ENCODE peak calls at places on chromosomes 3 and 15, in eight cellular contexts. One of them, this sample, is unnamed.

GRCh38 chr3:186143280-186143679 is 34.4 kb upstream of the ETV5 start:
- DNase-seq in anterior cingulate cortex: peak
- DNase-seq in GM13977: no peak
- DNase-seq in stimulated activated CD8-positive, alpha-beta memory T cell treated with anti-CD3 and anti-CD28 coated beads, Interleukin-4, amount 100 ng/mL, for 24 hours: no peak
- DNase-seq in T-helper 22 cell: no peak
- DNase-seq in psoas muscle: no peak
- DNase-seq in A172: no peak
- DNase-seq in HS-27A: no peak
- DNase-seq in this sample: no peak

GRCh38 chr3:128052831-128053419 is 688 bp downstream of the SEC61A1 start:
- DNase-seq in anterior cingulate cortex: no peak
- DNase-seq in GM13977: no peak
- DNase-seq in stimulated activated CD8-positive, alpha-beta memory T cell treated with anti-CD3 and anti-CD28 coated beads, Interleukin-4, amount 100 ng/mL, for 24 hours: no peak
- DNase-seq in T-helper 22 cell: no peak
- DNase-seq in psoas muscle: no peak
- DNase-seq in A172: no peak
- DNase-seq in HS-27A: no peak
- DNase-seq in this sample: no peak

GRCh38 chr3:172188511-172188910 is 149.1 kb downstream of the FNDC3B start:
- DNase-seq in anterior cingulate cortex: no peak
- DNase-seq in GM13977: no peak
- DNase-seq in stimulated activated CD8-positive, alpha-beta memory T cell treated with anti-CD3 and anti-CD28 coated beads, Interleukin-4, amount 100 ng/mL, for 24 hours: no peak
- DNase-seq in T-helper 22 cell: no peak
- DNase-seq in psoas muscle: no peak
- DNase-seq in A172: no peak
- DNase-seq in HS-27A: no peak
- DNase-seq in this sample: no peak

GRCh38 chr3:135622657-135623056 is 342.9 kb upstream of the PPP2R3A start:
- DNase-seq in anterior cingulate cortex: no peak
- DNase-seq in GM13977: no peak
- DNase-seq in stimulated activated CD8-positive, alpha-beta memory T cell treated with anti-CD3 and anti-CD28 coated beads, Interleukin-4, amount 100 ng/mL, for 24 hours: no peak
- DNase-seq in T-helper 22 cell: no peak
- DNase-seq in psoas muscle: no peak
- DNase-seq in A172: no peak
- DNase-seq in HS-27A: no peak
- DNase-seq in this sample: no peak

GRCh38 chr15:45157974-45158373 is 28.2 kb downstream of the DUOX1 start:
- DNase-seq in anterior cingulate cortex: peak
- DNase-seq in GM13977: no peak
- DNase-seq in stimulated activated CD8-positive, alpha-beta memory T cell treated with anti-CD3 and anti-CD28 coated beads, Interleukin-4, amount 100 ng/mL, for 24 hours: no peak
- DNase-seq in T-helper 22 cell: no peak
- DNase-seq in psoas muscle: no peak
- DNase-seq in A172: peak
- DNase-seq in HS-27A: no peak
- DNase-seq in this sample: no peak

GRCh38 chr3:127328391-127328790 is 40.5 kb upstream of the PRR20G start:
- DNase-seq in anterior cingulate cortex: no peak
- DNase-seq in GM13977: no peak
- DNase-seq in stimulated activated CD8-positive, alpha-beta memory T cell treated with anti-CD3 and anti-CD28 coated beads, Interleukin-4, amount 100 ng/mL, for 24 hours: no peak
- DNase-seq in T-helper 22 cell: no peak
- DNase-seq in psoas muscle: no peak
- DNase-seq in A172: no peak
- DNase-seq in HS-27A: no peak
- DNase-seq in this sample: no peak

GRCh38 chr3:183537295-183537730 is 18.2 kb downstream of the KLHL6 start:
- DNase-seq in anterior cingulate cortex: peak
- DNase-seq in GM13977: no peak
- DNase-seq in stimulated activated CD8-positive, alpha-beta memory T cell treated with anti-CD3 and anti-CD28 coated beads, Interleukin-4, amount 100 ng/mL, for 24 hours: no peak
- DNase-seq in T-helper 22 cell: no peak
- DNase-seq in psoas muscle: peak
- DNase-seq in A172: peak
- DNase-seq in HS-27A: no peak
- DNase-seq in this sample: no peak

GRCh38 chr3:98513136-98513535 is 9.6 kb downstream of the CLDND1 start:
- DNase-seq in anterior cingulate cortex: no peak
- DNase-seq in GM13977: no peak
- DNase-seq in stimulated activated CD8-positive, alpha-beta memory T cell treated with anti-CD3 and anti-CD28 coated beads, Interleukin-4, amount 100 ng/mL, for 24 hours: no peak
- DNase-seq in T-helper 22 cell: no peak
- DNase-seq in psoas muscle: peak
- DNase-seq in A172: peak
- DNase-seq in HS-27A: no peak
- DNase-seq in this sample: no peak

GRCh38 chr15:68441045-68441743 is 9.2 kb upstream of the ITGA11 start:
- DNase-seq in anterior cingulate cortex: no peak
- DNase-seq in GM13977: no peak
- DNase-seq in stimulated activated CD8-positive, alpha-beta memory T cell treated with anti-CD3 and anti-CD28 coated beads, Interleukin-4, amount 100 ng/mL, for 24 hours: no peak
- DNase-seq in T-helper 22 cell: no peak
- DNase-seq in psoas muscle: no peak
- DNase-seq in A172: no peak
- DNase-seq in HS-27A: no peak
- DNase-seq in this sample: peak

GRCh38 chr3:65828706-65829105 is 210.0 kb downstream of the MAGI1 start:
- DNase-seq in anterior cingulate cortex: no peak
- DNase-seq in GM13977: no peak
- DNase-seq in stimulated activated CD8-positive, alpha-beta memory T cell treated with anti-CD3 and anti-CD28 coated beads, Interleukin-4, amount 100 ng/mL, for 24 hours: no peak
- DNase-seq in T-helper 22 cell: no peak
- DNase-seq in psoas muscle: no peak
- DNase-seq in A172: peak
- DNase-seq in HS-27A: peak
- DNase-seq in this sample: no peak

GRCh38 chr3:63967675-63968611 is 55.4 kb downstream of the PSMD6 start:
- DNase-seq in anterior cingulate cortex: no peak
- DNase-seq in GM13977: peak
- DNase-seq in stimulated activated CD8-positive, alpha-beta memory T cell treated with anti-CD3 and anti-CD28 coated beads, Interleukin-4, amount 100 ng/mL, for 24 hours: no peak
- DNase-seq in T-helper 22 cell: peak
- DNase-seq in psoas muscle: peak
- DNase-seq in A172: no peak
- DNase-seq in HS-27A: no peak
- DNase-seq in this sample: no peak

GRCh38 chr15:85579957-85580694 is 199.7 kb downstream of the AKAP13 start:
- DNase-seq in anterior cingulate cortex: no peak
- DNase-seq in GM13977: no peak
- DNase-seq in stimulated activated CD8-positive, alpha-beta memory T cell treated with anti-CD3 and anti-CD28 coated beads, Interleukin-4, amount 100 ng/mL, for 24 hours: no peak
- DNase-seq in T-helper 22 cell: no peak
- DNase-seq in psoas muscle: no peak
- DNase-seq in A172: no peak
- DNase-seq in HS-27A: no peak
- DNase-seq in this sample: no peak

GRCh38 chr3:143302638-143303171 is 183.1 kb downstream of the CHST2 start:
- DNase-seq in anterior cingulate cortex: no peak
- DNase-seq in GM13977: no peak
- DNase-seq in stimulated activated CD8-positive, alpha-beta memory T cell treated with anti-CD3 and anti-CD28 coated beads, Interleukin-4, amount 100 ng/mL, for 24 hours: no peak
- DNase-seq in T-helper 22 cell: no peak
- DNase-seq in psoas muscle: peak
- DNase-seq in A172: peak
- DNase-seq in HS-27A: peak
- DNase-seq in this sample: no peak

GRCh38 chr15:42723068-42723467 is 13.9 kb downstream of the CDAN1 start:
- DNase-seq in anterior cingulate cortex: no peak
- DNase-seq in GM13977: no peak
- DNase-seq in stimulated activated CD8-positive, alpha-beta memory T cell treated with anti-CD3 and anti-CD28 coated beads, Interleukin-4, amount 100 ng/mL, for 24 hours: no peak
- DNase-seq in T-helper 22 cell: no peak
- DNase-seq in psoas muscle: no peak
- DNase-seq in A172: no peak
- DNase-seq in HS-27A: no peak
- DNase-seq in this sample: no peak

GRCh38 chr3:129123314-129124060 is 1.9 kb upstream of the RAB43 start:
- DNase-seq in anterior cingulate cortex: no peak
- DNase-seq in GM13977: peak
- DNase-seq in stimulated activated CD8-positive, alpha-beta memory T cell treated with anti-CD3 and anti-CD28 coated beads, Interleukin-4, amount 100 ng/mL, for 24 hours: no peak
- DNase-seq in T-helper 22 cell: peak
- DNase-seq in psoas muscle: no peak
- DNase-seq in A172: no peak
- DNase-seq in HS-27A: no peak
- DNase-seq in this sample: no peak

GRCh38 chr3:81666502-81667121 is 94.8 kb downstream of the GBE1 start:
- DNase-seq in anterior cingulate cortex: no peak
- DNase-seq in GM13977: peak
- DNase-seq in stimulated activated CD8-positive, alpha-beta memory T cell treated with anti-CD3 and anti-CD28 coated beads, Interleukin-4, amount 100 ng/mL, for 24 hours: no peak
- DNase-seq in T-helper 22 cell: no peak
- DNase-seq in psoas muscle: no peak
- DNase-seq in A172: peak
- DNase-seq in HS-27A: peak
- DNase-seq in this sample: no peak